ENCODE peak calls at places on chromosomes 3 and 15, in eight cellular contexts. Z, L, M, H, U, C, K and T are unnamed samples.
A peak's percentile ranks its signal among the peaks of the same experiment; 100 is the strongest.

GRCh38 chr3:36366308-36366707 is 14.0 kb upstream of the STAC start:
- DNase-seq in Z (no peak), L (no peak), M (no peak), H (no peak), U (no peak), C (no peak), K (no peak), T (no peak)

GRCh38 chr3:183085634-183086390 is 13.5 kb downstream of the MCCC1 start:
- DNase-seq in Z (no peak), L (peak; percentile 26), M (no peak), H (no peak), U (peak; percentile 39), C (no peak), K (no peak), T (peak; percentile 51)

GRCh38 chr15:88493811-88494210 is 26.3 kb downstream of the MRPS11 start:
- DNase-seq in Z (no peak), L (no peak), M (no peak), H (no peak), U (no peak), C (no peak), K (no peak), T (no peak)

GRCh38 chr3:65915477-65915876 is 123.2 kb downstream of the MAGI1 start:
- DNase-seq in Z (no peak), L (no peak), M (peak; percentile 81), H (no peak), U (no peak), C (no peak), K (no peak), T (no peak)

GRCh38 chr3:55828712-55829111 is 341.6 kb upstream of the WNT5A start:
- DNase-seq in Z (no peak), L (peak; percentile 23), M (no peak), H (no peak), U (no peak), C (no peak), K (no peak), T (peak; percentile 7)

GRCh38 chr3:55177749-55178148 is 249.9 kb upstream of the LRTM1 start:
- DNase-seq in Z (no peak), L (no peak), M (no peak), H (no peak), U (no peak), C (no peak), K (no peak), T (no peak)

GRCh38 chr15:34241376-34242350 is 16.8 kb downstream of the EMC4 start:
- DNase-seq in Z (no peak), L (peak; percentile 63), M (peak; percentile 67), H (no peak), U (no peak), C (no peak), K (no peak), T (peak; percentile 23)

GRCh38 chr15:83010709-83011270 is 649 bp downstream of the C15orf40 start:
- DNase-seq in Z (peak; percentile 18), L (peak; percentile 89), M (peak; percentile 79), H (peak; percentile 90), U (peak; percentile 66), C (peak; percentile 71), K (peak; percentile 48), T (peak; percentile 49)

GRCh38 chr3:195154793-195155535 is 116.0 kb downstream of the XXYLT1 start:
- DNase-seq in Z (peak; percentile 71), L (peak; percentile 85), M (peak; percentile 100), H (peak; percentile 91), U (no peak), C (no peak), K (no peak), T (peak; percentile 97)

GRCh38 chr3:185153170-185153733 is 392 bp upstream of the C3orf70 start:
- DNase-seq in Z (no peak), L (no peak), M (peak; percentile 17), H (peak; percentile 77), U (no peak), C (no peak), K (no peak), T (no peak)

GRCh38 chr3:51975857-51976549 is 1.1 kb downstream of the ABHD14A start:
- DNase-seq in Z (peak; percentile 73), L (peak; percentile 80), M (peak; percentile 65), H (peak; percentile 93), U (no peak), C (no peak), K (no peak), T (peak; percentile 56)

GRCh38 chr3:88321696-88322095 is 171.9 kb downstream of the C3orf38 start:
- DNase-seq in Z (no peak), L (no peak), M (no peak), H (no peak), U (no peak), C (no peak), K (no peak), T (peak; percentile 5)

GRCh38 chr3:11548721-11549131 is 95.0 kb downstream of the VGLL4 start:
- DNase-seq in Z (no peak), L (peak; percentile 85), M (peak; percentile 85), H (no peak), U (no peak), C (peak; percentile 73), K (no peak), T (peak; percentile 88)

GRCh38 chr3:28188686-28189085 is 52.7 kb upstream of the CMC1 start:
- DNase-seq in Z (no peak), L (no peak), M (no peak), H (no peak), U (no peak), C (no peak), K (no peak), T (no peak)
- H3K4me1 ChIP-seq in Z (no peaks in the 10 kb centered on the region), L (no peaks in the 10 kb centered on the region), M (no peaks in the 10 kb centered on the region), H (no peaks in the 10 kb centered on the region), U (no peaks in the 10 kb centered on the region), C (no peaks in the 10 kb centered on the region), K (no peaks in the 10 kb centered on the region), T (no peaks in the 10 kb centered on the region)

GRCh38 chr15:100712226-100712625 is 109.8 kb downstream of the ASB7 start:
- DNase-seq in Z (no peak), L (peak; percentile 76), M (no peak), H (peak; percentile 80), U (no peak), C (no peak), K (no peak), T (peak; percentile 59)

GRCh38 chr15:100713163-100713867 is 110.9 kb downstream of the ASB7 start:
- DNase-seq in Z (no peak), L (peak; percentile 71), M (peak; percentile 88), H (peak; percentile 51), U (no peak), C (peak; percentile 20), K (no peak), T (peak; percentile 89)

GRCh38 chr15:100715571-100716455 is 113.4 kb downstream of the ASB7 start:
- DNase-seq in Z (no peak), L (no peak), M (no peak), H (peak; percentile 63), U (no peak), C (no peak), K (no peak), T (no peak)

GRCh38 chr15:100714749-100715342 is 112.5 kb downstream of the ASB7 start:
- DNase-seq in Z (no peak), L (no peak), M (no peak), H (peak; percentile 43), U (no peak), C (no peak), K (no peak), T (no peak)

DNA sequence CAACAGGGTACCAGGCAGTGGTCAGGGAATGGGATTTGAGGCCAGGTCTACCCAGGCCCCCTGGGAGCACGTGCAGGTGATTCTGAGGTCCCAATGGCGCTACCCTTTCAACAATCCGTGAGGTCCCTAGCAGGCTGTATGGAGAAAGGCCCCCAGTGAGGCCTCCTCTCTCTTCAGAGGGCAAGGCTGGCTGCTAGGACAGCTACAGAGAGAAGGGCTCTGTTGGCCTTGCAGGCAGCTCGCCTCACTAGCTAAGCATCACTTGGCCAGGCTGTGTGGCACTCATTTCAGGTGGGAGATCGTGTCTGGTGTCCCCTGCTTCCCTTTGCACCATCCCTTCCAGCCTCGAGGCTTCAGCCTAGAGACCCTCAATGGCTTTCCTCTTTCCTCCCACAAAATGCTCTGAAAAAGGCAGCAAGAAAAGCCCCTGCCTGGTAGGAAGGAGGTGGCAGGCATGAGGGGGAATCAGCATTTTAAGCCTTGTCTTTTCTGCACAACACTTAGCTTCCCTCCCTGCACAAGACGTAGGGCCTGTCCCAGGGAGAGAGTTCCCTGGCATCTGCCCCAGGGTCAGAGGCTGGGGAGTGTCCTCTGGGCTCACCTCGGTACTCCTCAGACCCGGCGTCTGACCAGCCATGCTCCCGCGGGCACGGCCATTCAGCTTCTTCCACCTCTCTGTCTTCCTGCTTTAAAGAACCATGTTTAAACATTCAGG is 111.8 kb downstream of the ASB7 start:
- DNase-seq in Z (no peak), L (no peak), M (no peak), H (peak; percentile 55), U (no peak), C (no peak), K (no peak), T (no peak)
- H3K4me1 ChIP-seq in Z (peaks cover 9% of the 10 kb centered on the region), L (peaks cover 19% of the 10 kb centered on the region), M (peaks cover 9% of the 10 kb centered on the region), H (no peaks in the 10 kb centered on the region), U (peaks cover 6% of the 10 kb centered on the region), C (peaks cover 29% of the 10 kb centered on the region), K (no peaks in the 10 kb centered on the region), T (peaks cover 18% of the 10 kb centered on the region)

GRCh38 chr3:42036483-42036823 is 54.7 kb upstream of the TRAK1 start:
- DNase-seq in Z (no peak), L (peak; percentile 97), M (peak; percentile 92), H (no peak), U (no peak), C (peak; percentile 86), K (no peak), T (peak; percentile 96)
- H3K4me1 ChIP-seq in Z (peaks cover 66% of the 10 kb centered on the region), L (peaks cover 64% of the 10 kb centered on the region), M (peaks cover 36% of the 10 kb centered on the region), H (peaks cover 7% of the 10 kb centered on the region), U (peaks cover 3% of the 10 kb centered on the region), C (peaks cover 55% of the 10 kb centered on the region), K (no peaks in the 10 kb centered on the region), T (peaks cover 55% of the 10 kb centered on the region)

GRCh38 chr15:41971089-41971892 is 1.1 kb downstream of the EHD4 start:
- DNase-seq in Z (no peak), L (peak; percentile 83), M (peak; percentile 83), H (peak; percentile 85), U (no peak), C (no peak), K (peak; percentile 41), T (peak; percentile 72)

GRCh38 chr15:41971893-41972340 is 440 bp downstream of the EHD4 start:
- DNase-seq in Z (no peak), L (peak; percentile 38), M (peak; percentile 26), H (no peak), U (no peak), C (no peak), K (peak; percentile 35), T (no peak)

GRCh38 chr15:41968738-41969137 is 3.6 kb downstream of the EHD4 start:
- DNase-seq in Z (no peak), L (peak; percentile 37), M (no peak), H (no peak), U (no peak), C (no peak), K (no peak), T (no peak)

GRCh38 chr15:41970456-41970855 is 1.9 kb downstream of the EHD4 start:
- DNase-seq in Z (no peak), L (no peak), M (no peak), H (no peak), U (no peak), C (no peak), K (no peak), T (no peak)

DNA sequence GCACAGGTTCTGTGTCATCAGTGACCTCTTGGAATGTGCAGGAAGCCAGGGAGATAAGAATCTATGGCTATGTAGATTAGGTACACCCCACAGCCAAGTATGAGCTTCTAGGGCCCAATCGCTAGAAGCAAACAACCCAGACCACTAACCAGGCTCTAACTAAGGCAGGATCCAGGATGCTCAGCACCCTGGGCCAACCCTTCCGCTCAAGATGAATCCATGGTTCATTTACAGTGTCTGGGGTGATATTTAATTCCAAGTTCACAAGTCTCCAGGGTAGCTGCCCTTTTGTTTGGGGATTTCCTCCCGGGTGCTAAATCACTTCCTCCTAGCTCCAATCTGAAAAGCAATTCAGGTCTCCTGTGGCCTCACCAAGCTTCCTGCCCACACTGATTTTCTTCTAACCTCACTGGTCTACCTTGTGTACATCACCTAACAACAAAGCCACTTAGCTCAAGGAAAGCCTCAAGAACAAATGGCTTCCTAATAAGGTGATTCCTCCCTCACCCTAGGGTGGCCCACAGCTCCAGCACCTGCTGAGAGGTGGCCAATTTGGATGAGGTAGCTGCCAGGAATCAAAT is 2.4 kb downstream of the EHD4 start:
- DNase-seq in Z (no peak), L (no peak), M (peak; percentile 41), H (peak; percentile 33), U (no peak), C (no peak), K (no peak), T (peak; percentile 36)
- H3K4me1 ChIP-seq in Z (peaks cover 68% of the 10 kb centered on the region), L (peaks cover 30% of the 10 kb centered on the region), M (peaks cover 47% of the 10 kb centered on the region), H (no peaks in the 10 kb centered on the region), U (no peaks in the 10 kb centered on the region), C (peaks cover 29% of the 10 kb centered on the region), K (peaks cover 23% of the 10 kb centered on the region), T (peaks cover 25% of the 10 kb centered on the region)